ENCODE peak calls at places on chromosomes 16 and 17, in nine cellular contexts. K, W, J, F, Q, Y, D, I and H are unnamed samples. For H3K4me1, the result is how much of the 10 kb centered on the place peaks cover.

GRCh38 chr16:50425648-50426047 is 56.9 kb upstream of the BRD7 start:
- DNase-seq in K (no peak), W (no peak), J (no peak), F (no peak), Q (no peak), Y (no peak), D (peak), I (no peak), H (no peak)

GRCh38 chr16:79838860-79839259 is 238.3 kb upstream of the MAF start:
- DNase-seq in K (no peak), W (no peak), J (no peak), F (no peak), Q (no peak), Y (no peak), D (peak), I (no peak), H (no peak)

GRCh38 chr16:64428463-64428862 is 693.4 kb downstream of the CDH11 start:
- DNase-seq in K (no peak), W (no peak), J (no peak), F (no peak), Q (no peak), Y (no peak), D (peak), I (no peak), H (no peak)

GRCh38 chr16:27449434-27450188 is 47.6 kb downstream of the IL21R start:
- DNase-seq in K (peak), W (no peak), J (no peak), F (peak), Q (no peak), Y (no peak), D (no peak), I (no peak), H (no peak)

GRCh38 chr16:1458336-1458976 is 14.1 kb upstream of the CCDC154 start:
- DNase-seq in K (no peak), W (no peak), J (no peak), F (no peak), Q (no peak), Y (no peak), D (no peak), I (no peak), H (no peak)

GRCh38 chr17:61520897-61521296 is 68.7 kb downstream of the TBX4 start:
- DNase-seq in K (no peak), W (no peak), J (no peak), F (no peak), Q (no peak), Y (no peak), D (no peak), I (no peak), H (no peak)

GRCh38 chr16:76976101-76976500 is 214.9 kb upstream of the MON1B start:
- DNase-seq in K (no peak), W (no peak), J (no peak), F (no peak), Q (no peak), Y (no peak), D (no peak), I (no peak), H (no peak)

GRCh38 chr16:82832861-82833260 is 206.1 kb downstream of the CDH13 start:
- DNase-seq in K (no peak), W (no peak), J (no peak), F (no peak), Q (no peak), Y (no peak), D (peak), I (no peak), H (no peak)

GRCh38 chr16:16108759-16109158 is 114.5 kb downstream of the ABCC6 start:
- DNase-seq in K (no peak), W (no peak), J (peak), F (no peak), Q (no peak), Y (no peak), D (no peak), I (no peak), H (no peak)

GRCh38 chr17:77140878-77141767 is at the start of gene SEC14L1:
- DNase-seq in K (peak), W (peak), J (peak), F (peak), Q (peak), Y (peak), D (peak), I (peak), H (peak)

GRCh38 chr17:48544356-48545021 is 420 bp downstream of the HOXB2 start:
- DNase-seq in K (peak), W (peak), J (peak), F (peak), Q (peak), Y (no peak), D (peak), I (peak), H (peak)

GRCh38 chr16:72924918-72925630 is 122.9 kb downstream of the ZFHX3 start:
- DNase-seq in K (no peak), W (no peak), J (no peak), F (no peak), Q (no peak), Y (no peak), D (no peak), I (no peak), H (no peak)

GRCh38 chr16:780296-780695 is 7.9 kb downstream of the RPUSD1 start:
- DNase-seq in K (no peak), W (no peak), J (no peak), F (no peak), Q (no peak), Y (no peak), D (no peak), I (no peak), H (no peak)

GRCh38 chr16:79833559-79833958 is 233.0 kb upstream of the MAF start:
- DNase-seq in K (no peak), W (no peak), J (no peak), F (no peak), Q (no peak), Y (no peak), D (no peak), I (no peak), H (no peak)

GRCh38 chr17:21573961-21574610 is 118.2 kb upstream of the KCNJ18 start:
- DNase-seq in K (peak), W (no peak), J (no peak), F (no peak), Q (no peak), Y (no peak), D (peak), I (no peak), H (peak)

GRCh38 chr17:7383371-7383741 is 2.5 kb downstream of the TNK1 start:
- DNase-seq in K (no peak), W (no peak), J (no peak), F (no peak), Q (no peak), Y (no peak), D (no peak), I (no peak), H (no peak)

GRCh38 chr16:89633064-89633631 is 19.7 kb downstream of the DPEP1 start:
- DNase-seq in K (peak), W (no peak), J (no peak), F (no peak), Q (no peak), Y (no peak), D (no peak), I (no peak), H (no peak)

GRCh38 chr16:75005697-75006096 is 6.9 kb downstream of the ZNRF1 start:
- DNase-seq in K (no peak), W (no peak), J (no peak), F (no peak), Q (no peak), Y (no peak), D (no peak), I (no peak), H (no peak)

GRCh38 chr17:42274273-42274542 is 2.0 kb downstream of the STAT5B start:
- DNase-seq in K (no peak), W (no peak), J (no peak), F (no peak), Q (no peak), Y (no peak), D (no peak), I (no peak), H (no peak)

GRCh38 chr17:42271277-42271922 is 4.8 kb downstream of the STAT5B start:
- DNase-seq in K (no peak), W (no peak), J (no peak), F (no peak), Q (no peak), Y (no peak), D (no peak), I (no peak), H (no peak)

GRCh38 chr17:42273474-42274272 is 2.5 kb downstream of the STAT5B start:
- DNase-seq in K (no peak), W (no peak), J (no peak), F (no peak), Q (no peak), Y (no peak), D (no peak), I (no peak), H (no peak)

GRCh38 chr17:42272162-42272561 is 4.0 kb downstream of the STAT5B start:
- DNase-seq in K (no peak), W (no peak), J (no peak), F (no peak), Q (no peak), Y (no peak), D (no peak), I (no peak), H (no peak)

DNA sequence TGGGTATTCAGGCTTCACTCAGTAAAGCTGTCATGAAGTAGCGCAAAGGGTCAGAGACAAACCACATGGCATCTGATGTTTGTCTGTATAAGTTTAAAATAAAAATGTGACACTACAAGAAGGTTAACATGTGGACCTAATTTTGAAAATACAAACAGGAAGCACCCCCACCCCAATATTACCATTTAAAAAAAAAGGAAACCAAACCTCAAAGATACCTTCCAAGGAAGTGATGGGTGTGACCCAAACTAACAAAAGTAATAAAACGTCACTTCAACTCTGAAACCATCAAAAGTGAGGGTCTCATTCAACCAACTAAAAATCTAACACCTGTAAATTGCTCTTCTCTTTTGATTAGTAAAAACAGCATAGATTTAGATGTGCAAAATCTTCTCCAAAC is 3.6 kb downstream of the STAT5B start:
- DNase-seq in K (no peak), W (no peak), J (no peak), F (no peak), Q (no peak), Y (no peak), D (no peak), I (no peak), H (no peak)
- H3K4me1 ChIP-seq in K (under half), W (under half), J (half or more), F (under half), Q (under half), Y (under half), D (under half), I (under half), H (half or more)

GRCh38 chr17:81927653-81928496 is at the start of gene MAFG:
- DNase-seq in K (peak), W (peak), J (peak), F (peak), Q (peak), Y (peak), D (peak), I (peak), H (peak)

GRCh38 chr17:81930142-81931125 is 2.9 kb upstream of the MAFG start:
- DNase-seq in K (peak), W (peak), J (no peak), F (peak), Q (no peak), Y (no peak), D (no peak), I (no peak), H (no peak)

GRCh38 chr17:81927145-81927652 is 336 bp downstream of the MAFG start:
- DNase-seq in K (no peak), W (no peak), J (no peak), F (no peak), Q (no peak), Y (no peak), D (no peak), I (no peak), H (no peak)

GRCh38 chr17:81929253-81930141 is 2.0 kb upstream of the MAFG start:
- DNase-seq in K (no peak), W (no peak), J (peak), F (peak), Q (no peak), Y (no peak), D (no peak), I (no peak), H (no peak)

GRCh38 chr17:81928497-81929252 is 1.1 kb upstream of the MAFG start:
- DNase-seq in K (no peak), W (no peak), J (no peak), F (peak), Q (no peak), Y (no peak), D (no peak), I (no peak), H (no peak)
- TF ChIP-seq CTCF in K (no peak), W (no peak), J (no peak), F (no peak), Q (no peak), Y (no peak), D (no peak), I (no peak), H (no peak)

DNA sequence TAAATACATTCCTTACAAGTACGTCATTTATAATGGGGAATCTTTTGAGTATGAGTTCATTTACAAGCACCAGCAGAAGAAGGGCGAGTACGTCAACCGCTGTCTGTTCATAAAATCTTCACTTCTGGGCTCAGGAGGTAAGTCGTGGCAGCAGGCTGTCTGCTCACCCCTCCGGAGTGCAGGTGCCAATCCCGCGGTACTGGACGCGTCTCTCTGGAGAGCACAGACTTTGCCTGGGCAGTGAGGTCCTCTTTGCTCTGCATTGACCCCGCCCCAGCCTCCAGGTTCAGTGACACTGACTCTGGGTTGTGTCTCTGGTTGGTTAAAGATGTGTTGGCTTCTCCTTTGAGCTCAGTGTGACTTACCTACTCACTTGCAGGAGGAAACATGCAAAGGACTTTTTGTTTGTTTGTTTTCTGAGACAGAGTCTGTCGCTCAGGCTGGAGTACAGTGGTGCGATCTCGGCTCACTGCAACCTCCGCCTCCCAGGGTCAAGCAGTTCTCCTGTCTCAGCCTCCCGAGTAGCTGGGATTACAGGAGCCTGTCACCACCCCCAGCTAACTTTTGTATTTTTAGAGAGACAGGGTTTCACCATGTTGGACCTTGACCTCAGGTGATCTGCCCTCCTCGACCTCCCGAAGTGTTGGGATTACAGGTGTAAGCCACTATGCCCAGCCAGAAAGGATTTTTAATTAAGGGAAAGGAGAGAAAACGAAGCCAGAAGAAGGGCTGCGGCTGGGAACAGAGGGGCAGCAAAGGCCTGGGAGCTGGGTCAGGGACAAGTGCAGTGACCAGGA is 31.2 kb downstream of the RNF213 start:
- DNase-seq in K (no peak), W (no peak), J (no peak), F (no peak), Q (no peak), Y (no peak), D (no peak), I (no peak), H (peak)
- H3K4me1 ChIP-seq in K (under half), W (under half), J (under half), F (under half), Q (under half), Y (under half), D (under half), I (under half), H (under half)

GRCh38 chr17:13070732-13071131 is 52.9 kb upstream of the ELAC2 start:
- DNase-seq in K (no peak), W (no peak), J (no peak), F (no peak), Q (no peak), Y (no peak), D (no peak), I (no peak), H (no peak)
- TF ChIP-seq CTCF in K (no peak), W (no peak), J (no peak), F (no peak), Q (no peak), Y (no peak), D (no peak), I (no peak), H (no peak)

DNA sequence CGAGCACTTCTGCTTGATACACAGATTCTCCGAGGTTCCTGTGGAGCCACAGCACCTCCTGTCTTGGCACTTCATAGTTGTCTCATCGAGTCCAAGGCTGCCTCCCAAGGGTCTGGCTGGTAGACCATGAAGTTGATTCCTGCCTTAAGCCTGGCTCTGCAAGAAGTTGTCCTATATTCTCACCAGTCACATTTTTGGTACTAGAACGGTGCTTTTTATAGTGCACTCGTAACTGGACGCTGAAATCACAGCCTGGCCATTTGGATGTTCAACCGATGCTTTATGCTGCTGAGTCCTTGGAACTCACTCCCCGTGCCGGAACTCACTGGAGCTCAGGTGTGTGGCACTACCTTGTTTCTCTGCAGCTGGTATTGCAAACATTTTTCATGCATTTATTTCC is 35.6 kb downstream of the RMI2 start:
- DNase-seq in K (no peak), W (no peak), J (no peak), F (no peak), Q (no peak), Y (no peak), D (no peak), I (no peak), H (no peak)
- H3K4me1 ChIP-seq in K (under half), W (under half), J (under half), F (under half), Q (under half), Y (under half), D (under half), I (under half), H (under half)